ENCODE peak calls at places on chromosomes 12 and 14, in four cellular contexts. One of them, this sample, is unnamed.

GRCh38 chr14:34018564-34019244 is 67.8 kb upstream of the EGLN3 start:
- DNase-seq in WERI-Rb-1: no peak
- DNase-seq in GM12878: peak; percentile 45
- DNase-seq in fibroblast of lung: no peak
- DNase-seq in this sample: peak; percentile 15

GRCh38 chr12:31880340-31880739 is 78.9 kb upstream of the RESF1 start:
- DNase-seq in GM12878: no peak
- DNase-seq in WERI-Rb-1: no peak
- DNase-seq in fibroblast of lung: peak; percentile 78
- DNase-seq in this sample: no peak

GRCh38 chr14:28651148-28651547 is 115.4 kb upstream of the FOXG1 start:
- DNase-seq in GM12878: no peak
- DNase-seq in fibroblast of lung: peak; percentile 89
- DNase-seq in WERI-Rb-1: no peak
- DNase-seq in this sample: no peak

GRCh38 chr14:105092912-105093425 is 27.7 kb upstream of the GPR132 start:
- DNase-seq in WERI-Rb-1: peak; percentile 75
- DNase-seq in GM12878: no peak
- DNase-seq in fibroblast of lung: peak; percentile 70
- DNase-seq in this sample: peak; percentile 51

GRCh38 chr12:42483534-42483857 is 106.0 kb downstream of the PRICKLE1 start:
- DNase-seq in GM12878: no peak
- DNase-seq in fibroblast of lung: peak; percentile 48
- DNase-seq in WERI-Rb-1: peak; percentile 27
- DNase-seq in this sample: peak; percentile 10

GRCh38 chr12:115944851-115945496 is 332.5 kb downstream of the MED13L start:
- DNase-seq in GM12878: no peak
- DNase-seq in WERI-Rb-1: no peak
- DNase-seq in fibroblast of lung: no peak
- DNase-seq in this sample: no peak

GRCh38 chr14:64035143-64035542 is 182.3 kb downstream of the SYNE2 start:
- DNase-seq in WERI-Rb-1: no peak
- DNase-seq in GM12878: no peak
- DNase-seq in fibroblast of lung: peak; percentile 43
- DNase-seq in this sample: no peak

GRCh38 chr12:117778656-117779055 is 190.1 kb downstream of the KSR2 start:
- DNase-seq in GM12878: no peak
- DNase-seq in fibroblast of lung: no peak
- DNase-seq in WERI-Rb-1: no peak
- DNase-seq in this sample: no peak

GRCh38 chr14:50121506-50121905 is 5.1 kb upstream of the VCPKMT start:
- DNase-seq in GM12878: no peak
- DNase-seq in WERI-Rb-1: no peak
- DNase-seq in fibroblast of lung: no peak
- DNase-seq in this sample: no peak

GRCh38 chr14:68840454-68840853 is 47.6 kb upstream of the ZFP36L1 start:
- DNase-seq in WERI-Rb-1: no peak
- DNase-seq in GM12878: no peak
- DNase-seq in fibroblast of lung: no peak
- DNase-seq in this sample: no peak

GRCh38 chr14:35043046-35043445 is 3.0 kb upstream of the FAM177A1 start:
- DNase-seq in WERI-Rb-1: no peak
- DNase-seq in fibroblast of lung: no peak
- DNase-seq in GM12878: no peak
- DNase-seq in this sample: no peak

GRCh38 chr12:120262852-120263724 is 2.4 kb downstream of the PXN start:
- DNase-seq in fibroblast of lung: no peak
- DNase-seq in GM12878: no peak
- DNase-seq in WERI-Rb-1: no peak
- DNase-seq in this sample: no peak

GRCh38 chr12:92676710-92677109 is 26.1 kb upstream of the PLEKHG7 start:
- DNase-seq in GM12878: no peak
- DNase-seq in fibroblast of lung: no peak
- DNase-seq in WERI-Rb-1: no peak
- DNase-seq in this sample: no peak

GRCh38 chr14:58133739-58134138 is 18.3 kb downstream of the ARMH4 start:
- DNase-seq in GM12878: no peak
- DNase-seq in fibroblast of lung: peak; percentile 89
- DNase-seq in WERI-Rb-1: no peak
- DNase-seq in this sample: no peak

GRCh38 chr12:13523926-13524325 is 327.4 kb downstream of the EMP1 start:
- DNase-seq in WERI-Rb-1: no peak
- DNase-seq in GM12878: no peak
- DNase-seq in fibroblast of lung: no peak
- DNase-seq in this sample: no peak

GRCh38 chr14:102026934-102027333 is 59.9 kb downstream of the HSP90AA1 start:
- DNase-seq in WERI-Rb-1: peak; percentile 79
- DNase-seq in GM12878: no peak
- DNase-seq in fibroblast of lung: no peak
- DNase-seq in this sample: no peak

DNA sequence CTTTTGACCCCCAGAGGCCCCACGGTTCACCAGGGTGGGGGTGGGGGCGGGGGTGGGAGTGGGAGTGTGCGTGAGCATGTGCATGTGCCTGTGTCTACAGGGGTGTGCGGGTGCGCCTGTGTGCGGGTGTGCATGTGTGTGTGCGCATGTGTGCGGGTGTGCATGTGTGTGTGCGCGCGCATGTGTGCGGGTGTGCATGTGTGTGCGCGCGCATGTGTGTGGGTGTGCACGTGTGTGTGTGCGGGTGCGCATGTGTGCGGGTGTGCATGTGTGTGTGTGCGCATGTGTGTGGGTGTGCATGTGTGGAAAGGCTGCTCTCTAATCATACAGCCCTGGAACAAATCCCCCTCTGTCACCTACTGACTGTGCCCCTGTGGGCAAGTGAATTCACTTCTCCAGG is 38.8 kb downstream of the RFLNA start:
- DNase-seq in fibroblast of lung: no peak
- DNase-seq in WERI-Rb-1: no peak
- DNase-seq in GM12878: no peak
- DNase-seq in this sample: no peak
- H3K36me3 ChIP-seq in fibroblast of lung: peaks cover 35% of the 10 kb centered on the region
- H3K36me3 ChIP-seq in WERI-Rb-1: peaks cover 89% of the 10 kb centered on the region
- H3K36me3 ChIP-seq in GM12878: peaks cover 39% of the 10 kb centered on the region
- H3K36me3 ChIP-seq in this sample: no peaks in the 10 kb centered on the region

GRCh38 chr14:61183486-61183885 is 97.7 kb downstream of the TMEM30B start:
- DNase-seq in GM12878: no peak
- DNase-seq in fibroblast of lung: peak; percentile 43
- DNase-seq in WERI-Rb-1: no peak
- DNase-seq in this sample: no peak
- H3K27ac ChIP-seq in GM12878: no peak overlapping the region
- H3K27ac ChIP-seq in fibroblast of lung: no peak overlapping the region
- H3K27ac ChIP-seq in WERI-Rb-1: no peak overlapping the region
- H3K27ac ChIP-seq in this sample: no peak overlapping the region

GRCh38 chr12:132530851-132531250 is 40.9 kb downstream of the FBRSL1 start:
- DNase-seq in GM12878: no peak
- DNase-seq in fibroblast of lung: no peak
- DNase-seq in WERI-Rb-1: no peak
- DNase-seq in this sample: no peak

GRCh38 chr12:132529156-132529839 is 39.3 kb downstream of the FBRSL1 start:
- DNase-seq in fibroblast of lung: no peak
- DNase-seq in WERI-Rb-1: no peak
- DNase-seq in GM12878: no peak
- DNase-seq in this sample: no peak

GRCh38 chr12:132528564-132529106 is 38.7 kb downstream of the FBRSL1 start:
- DNase-seq in fibroblast of lung: no peak
- DNase-seq in WERI-Rb-1: no peak
- DNase-seq in GM12878: no peak
- DNase-seq in this sample: no peak

GRCh38 chr12:132529899-132530298 is 39.9 kb downstream of the FBRSL1 start:
- DNase-seq in fibroblast of lung: no peak
- DNase-seq in WERI-Rb-1: no peak
- DNase-seq in GM12878: no peak
- DNase-seq in this sample: no peak

GRCh38 chr12:132530451-132530850 is 40.5 kb downstream of the FBRSL1 start:
- DNase-seq in WERI-Rb-1: peak; percentile 85
- DNase-seq in fibroblast of lung: no peak
- DNase-seq in GM12878: no peak
- DNase-seq in this sample: no peak
- H3K9me3 ChIP-seq in WERI-Rb-1: peaks cover 37% of the 10 kb centered on the region
- H3K9me3 ChIP-seq in fibroblast of lung: no peaks in the 10 kb centered on the region
- H3K9me3 ChIP-seq in GM12878: no peaks in the 10 kb centered on the region
- H3K9me3 ChIP-seq in this sample: no peaks in the 10 kb centered on the region

GRCh38 chr12:108542320-108542719 is 18.7 kb downstream of the SART3 start:
- DNase-seq in WERI-Rb-1: no peak
- DNase-seq in GM12878: no peak
- DNase-seq in fibroblast of lung: no peak
- DNase-seq in this sample: no peak

GRCh38 chr12:108551556-108551955 is 9.4 kb downstream of the SART3 start:
- DNase-seq in fibroblast of lung: peak; percentile 87
- DNase-seq in GM12878: no peak
- DNase-seq in WERI-Rb-1: no peak
- DNase-seq in this sample: no peak

GRCh38 chr12:108548954-108549521 is 11.9 kb downstream of the SART3 start:
- DNase-seq in fibroblast of lung: no peak
- DNase-seq in WERI-Rb-1: no peak
- DNase-seq in GM12878: no peak
- DNase-seq in this sample: no peak

GRCh38 chr12:108543642-108544041 is 17.3 kb downstream of the SART3 start:
- DNase-seq in fibroblast of lung: no peak
- DNase-seq in WERI-Rb-1: no peak
- DNase-seq in GM12878: no peak
- DNase-seq in this sample: no peak

GRCh38 chr12:108547633-108548172 is 13.3 kb downstream of the SART3 start:
- DNase-seq in WERI-Rb-1: no peak
- DNase-seq in GM12878: no peak
- DNase-seq in fibroblast of lung: no peak
- DNase-seq in this sample: no peak
- H3K36me3 ChIP-seq in WERI-Rb-1: peaks cover 59% of the 10 kb centered on the region
- H3K36me3 ChIP-seq in GM12878: peaks cover 18% of the 10 kb centered on the region
- H3K36me3 ChIP-seq in fibroblast of lung: peaks cover 9% of the 10 kb centered on the region
- H3K36me3 ChIP-seq in this sample: peaks cover 25% of the 10 kb centered on the region

GRCh38 chr12:54356228-54356627 is 8.1 kb downstream of the GPR84 start:
- DNase-seq in GM12878: no peak
- DNase-seq in WERI-Rb-1: no peak
- DNase-seq in fibroblast of lung: no peak
- DNase-seq in this sample: no peak
- H3K27ac ChIP-seq in GM12878: no peak overlapping the region
- H3K27ac ChIP-seq in WERI-Rb-1: peak overlapping the region; percentile 98
- H3K27ac ChIP-seq in fibroblast of lung: no peak overlapping the region
- H3K27ac ChIP-seq in this sample: no peak overlapping the region

GRCh38 chr12:131100031-131100674 is 146.4 kb downstream of the ADGRD1 start:
- DNase-seq in GM12878: no peak
- DNase-seq in WERI-Rb-1: no peak
- DNase-seq in fibroblast of lung: no peak
- DNase-seq in this sample: no peak

GRCh38 chr12:131101703-131102492 is 148.2 kb downstream of the ADGRD1 start:
- DNase-seq in WERI-Rb-1: no peak
- DNase-seq in GM12878: peak; percentile 71
- DNase-seq in fibroblast of lung: no peak
- DNase-seq in this sample: no peak

GRCh38 chr12:131102493-131102931 is 148.8 kb downstream of the ADGRD1 start:
- DNase-seq in fibroblast of lung: no peak
- DNase-seq in GM12878: no peak
- DNase-seq in WERI-Rb-1: peak; percentile 4
- DNase-seq in this sample: no peak

GRCh38 chr12:131102991-131103609 is 149.4 kb downstream of the ADGRD1 start:
- DNase-seq in GM12878: no peak
- DNase-seq in fibroblast of lung: no peak
- DNase-seq in WERI-Rb-1: peak; percentile 8
- DNase-seq in this sample: peak; percentile 14

GRCh38 chr12:131101006-131101405 is 147.3 kb downstream of the ADGRD1 start:
- DNase-seq in GM12878: no peak
- DNase-seq in fibroblast of lung: no peak
- DNase-seq in WERI-Rb-1: peak; percentile 1
- DNase-seq in this sample: no peak
- H3K9me3 ChIP-seq in GM12878: no peaks in the 10 kb centered on the region
- H3K9me3 ChIP-seq in fibroblast of lung: no peaks in the 10 kb centered on the region
- H3K9me3 ChIP-seq in WERI-Rb-1: no peaks in the 10 kb centered on the region
- H3K9me3 ChIP-seq in this sample: no peaks in the 10 kb centered on the region

DNA sequence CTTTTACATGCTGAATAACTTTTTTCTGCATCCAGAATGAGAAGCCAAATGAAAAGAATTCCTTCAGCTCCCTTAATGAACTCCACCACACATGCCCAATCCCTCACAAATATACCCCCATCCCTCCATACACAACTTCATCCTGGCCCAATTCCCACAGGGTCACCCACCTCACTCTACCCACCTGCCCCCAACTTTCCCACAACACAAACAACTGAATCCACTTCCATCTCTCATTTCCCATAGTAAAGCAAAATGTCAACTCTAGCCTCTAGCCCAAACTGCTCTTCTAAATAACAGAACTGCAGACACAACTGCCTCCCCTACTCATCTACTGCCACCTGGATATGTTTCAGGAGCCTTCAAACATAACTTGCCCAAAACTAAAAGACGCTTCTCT is 18.8 kb downstream of the HECTD1 start:
- DNase-seq in WERI-Rb-1: no peak
- DNase-seq in fibroblast of lung: no peak
- DNase-seq in GM12878: no peak
- DNase-seq in this sample: no peak
- H3K36me3 ChIP-seq in WERI-Rb-1: peaks cover 10% of the 10 kb centered on the region
- H3K36me3 ChIP-seq in fibroblast of lung: peaks cover 3% of the 10 kb centered on the region
- H3K36me3 ChIP-seq in GM12878: no peaks in the 10 kb centered on the region
- H3K36me3 ChIP-seq in this sample: peaks cover 3% of the 10 kb centered on the region

GRCh38 chr12:27808831-27809230 is 28.8 kb upstream of the MANSC4 start:
- DNase-seq in fibroblast of lung: no peak
- DNase-seq in WERI-Rb-1: no peak
- DNase-seq in GM12878: no peak
- DNase-seq in this sample: no peak

GRCh38 chr12:27812502-27812901 is 32.5 kb upstream of the MANSC4 start:
- DNase-seq in fibroblast of lung: no peak
- DNase-seq in WERI-Rb-1: no peak
- DNase-seq in GM12878: no peak
- DNase-seq in this sample: no peak

GRCh38 chr12:27814411-27814810 is 34.4 kb upstream of the MANSC4 start:
- DNase-seq in WERI-Rb-1: no peak
- DNase-seq in fibroblast of lung: peak; percentile 7
- DNase-seq in GM12878: no peak
- DNase-seq in this sample: no peak

GRCh38 chr12:27807063-27807703 is 27.1 kb upstream of the MANSC4 start:
- DNase-seq in fibroblast of lung: no peak
- DNase-seq in WERI-Rb-1: no peak
- DNase-seq in GM12878: no peak
- DNase-seq in this sample: no peak

DNA sequence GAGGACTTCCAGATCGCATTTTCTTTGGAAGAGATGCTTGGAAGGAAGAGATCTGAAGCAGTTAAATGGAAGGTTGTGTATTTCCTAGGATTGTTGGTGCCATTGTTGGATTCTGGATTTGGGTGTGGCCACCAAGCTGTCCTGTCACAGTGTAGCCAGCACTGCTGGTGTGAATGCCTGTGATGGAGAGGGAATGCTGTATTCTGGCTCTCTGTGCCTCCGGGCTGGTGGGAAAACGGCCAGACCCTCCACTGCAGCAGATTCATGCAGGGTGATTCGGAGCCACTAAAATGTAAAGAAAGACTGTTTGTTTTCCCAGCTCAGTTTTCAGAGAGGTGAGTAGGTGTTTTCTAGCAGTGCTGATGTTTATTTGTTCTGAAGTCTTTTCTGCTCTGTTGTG is 30.7 kb upstream of the MANSC4 start:
- DNase-seq in fibroblast of lung: no peak
- DNase-seq in WERI-Rb-1: no peak
- DNase-seq in GM12878: no peak
- DNase-seq in this sample: no peak
- H3K27ac ChIP-seq in fibroblast of lung: no peak overlapping the region
- H3K27ac ChIP-seq in WERI-Rb-1: no peak overlapping the region
- H3K27ac ChIP-seq in GM12878: no peak overlapping the region
- H3K27ac ChIP-seq in this sample: no peak overlapping the region

This sample was measured in naive thymus-derived CD4-positive, alpha-beta T cell.